ENCODE peak calls at places on chromosomes 11 and 22, in eight cellular contexts. W is upper lobe of right lung; J is psoas muscle; T is stimulated activated CD4-positive, alpha-beta T cell treated with anti-CD3 and anti-CD28 coated beads, TNF-alpha, amount 100 ng/mL, for 48 hours; C is PC-9; A is Panc1; N is GM19239; G is RPMI7951. M is an unnamed sample.

GRCh38 chr11:113014731-113015455 is 53.7 kb downstream of the NCAM1 start:
- DNase-seq in G (peak), A (no peak), J (peak), C (no peak), W (no peak), N (no peak), T (no peak), M (no peak)

GRCh38 chr11:105903113-105903512 is 118.9 kb downstream of the MSANTD4 start:
- DNase-seq in J (no peak), G (no peak), C (no peak), W (no peak), A (no peak), N (no peak), T (no peak), M (no peak)

GRCh38 chr11:45450189-45450588 is 164.0 kb upstream of the SYT13 start:
- DNase-seq in T (no peak), G (peak), C (no peak), A (no peak), J (no peak), W (no peak), N (no peak), M (no peak)

GRCh38 chr11:65662247-65662801 is 392 bp downstream of the RELA start:
- DNase-seq in J (no peak), G (no peak), N (no peak), T (no peak), A (no peak), W (no peak), C (no peak), M (no peak)

GRCh38 chr11:777288-778255 is at the start of gene GATD1:
- DNase-seq in G (peak), A (no peak), T (peak), J (peak), N (peak), W (peak), C (peak), M (no peak)

GRCh38 chr11:86644291-86644690 is 28.1 kb downstream of the ME3 start:
- DNase-seq in G (peak), W (no peak), N (no peak), J (no peak), A (no peak), C (no peak), T (no peak), M (no peak)

GRCh38 chr11:68002943-68003845 is 703 bp downstream of the UNC93B1 start:
- DNase-seq in T (peak), J (peak), W (peak), A (no peak), C (peak), N (no peak), G (no peak), M (no peak)

GRCh38 chr11:15471709-15472404 is 357.1 kb downstream of the INSC start:
- DNase-seq in J (no peak), W (no peak), N (no peak), G (no peak), T (no peak), C (no peak), A (no peak), M (no peak)

GRCh38 chr11:1220941-1221721 is 1.7 kb upstream of the MUC5B start:
- DNase-seq in T (no peak), C (no peak), W (peak), N (no peak), G (no peak), J (peak), A (no peak), M (no peak)

GRCh38 chr11:32438883-32439487 is 3.6 kb upstream of the WT1 start:
- DNase-seq in W (no peak), G (peak), A (no peak), C (no peak), T (no peak), J (no peak), N (no peak), M (no peak)

GRCh38 chr11:34546511-34547206 is 33.1 kb upstream of the ELF5 start:
- DNase-seq in N (no peak), J (no peak), G (peak), A (no peak), W (no peak), T (no peak), C (no peak), M (no peak)

GRCh38 chr11:34650528-34650927 is 29.6 kb downstream of the EHF start:
- DNase-seq in G (no peak), A (no peak), N (peak), T (peak), J (no peak), C (no peak), W (no peak), M (no peak)

GRCh38 chr11:102831709-102832492 is 11.5 kb downstream of the MMP3 start:
- DNase-seq in T (no peak), J (no peak), W (no peak), A (no peak), G (no peak), N (no peak), C (no peak), M (no peak)

GRCh38 chr22:32311551-32312071 is 46.1 kb upstream of the RFPL3 start:
- DNase-seq in T (no peak), W (peak), C (no peak), J (no peak), A (no peak), N (no peak), G (no peak), M (no peak)

GRCh38 chr22:36384766-36385400 is 2.9 kb downstream of the MYH9 start:
- DNase-seq in G (peak), W (no peak), C (no peak), N (no peak), J (no peak), T (no peak), A (no peak), M (no peak)

GRCh38 chr11:34866375-34866774 is 49.8 kb downstream of the APIP start:
- DNase-seq in A (no peak), J (no peak), W (no peak), G (no peak), T (no peak), C (no peak), N (no peak), M (no peak)

GRCh38 chr22:48870436-48870835 is 957.2 kb downstream of the BRD1 start:
- DNase-seq in G (no peak), C (no peak), A (no peak), N (no peak), T (no peak), J (no peak), W (peak), M (no peak)

GRCh38 chr11:129592191-129592590 is 216.5 kb downstream of the BARX2 start:
- DNase-seq in T (no peak), N (no peak), J (no peak), G (no peak), A (no peak), W (no peak), C (no peak), M (no peak)

GRCh38 chr11:59141673-59142460 is 789 bp upstream of the FAM111A start:
- DNase-seq in C (no peak), T (no peak), A (no peak), J (no peak), W (no peak), N (no peak), G (peak), M (no peak)

GRCh38 chr11:104968365-104968855 is at the start of gene CASP4:
- DNase-seq in A (peak), W (no peak), T (no peak), N (no peak), G (peak), C (peak), J (no peak), M (no peak)

GRCh38 chr11:72676874-72677341 is 2.7 kb upstream of the PDE2A start:
- DNase-seq in W (peak), N (no peak), G (peak), C (peak), J (peak), A (no peak), T (peak), M (no peak)

GRCh38 chr11:122101625-122102291 is 14.3 kb downstream of the BLID start:
- DNase-seq in T (no peak), G (no peak), C (no peak), W (no peak), A (no peak), J (peak), N (no peak), M (no peak)

GRCh38 chr11:100630898-100631297 is 56.2 kb upstream of the ARHGAP42 start:
- DNase-seq in A (no peak), G (no peak), J (no peak), N (no peak), C (no peak), W (no peak), T (no peak), M (no peak)